ENCODE peak calls at places on chromosomes 13 and 19, in nine cellular contexts. One of them, this sample, is unnamed. For H3K4me1, the result is how much of the 10 kb centered on the place peaks cover.

GRCh38 chr13:48749699-48750473 is 96.2 kb downstream of the CYSLTR2 start:
- DNase-seq in CD8-positive, alpha-beta T cell: peak
- DNase-seq in breast epithelium: no peak
- DNase-seq in colonic mucosa: peak
- DNase-seq in IMR-90: peak
- DNase-seq in heart right ventricle: peak
- DNase-seq in endodermal cell: peak
- DNase-seq in neural progenitor cell: peak
- DNase-seq in MM.1S: no peak
- DNase-seq in this sample: peak

GRCh38 chr13:59658027-59658735 is 505.5 kb downstream of the DIAPH3 start:
- DNase-seq in endodermal cell: no peak
- DNase-seq in MM.1S: no peak
- DNase-seq in neural progenitor cell: peak
- DNase-seq in heart right ventricle: no peak
- DNase-seq in CD8-positive, alpha-beta T cell: no peak
- DNase-seq in IMR-90: no peak
- DNase-seq in breast epithelium: no peak
- DNase-seq in colonic mucosa: no peak
- DNase-seq in this sample: no peak

GRCh38 chr13:20192470-20193141 is at the start of gene GJB2:
- DNase-seq in heart right ventricle: peak
- DNase-seq in CD8-positive, alpha-beta T cell: no peak
- DNase-seq in breast epithelium: no peak
- DNase-seq in neural progenitor cell: peak
- DNase-seq in MM.1S: peak
- DNase-seq in colonic mucosa: peak
- DNase-seq in endodermal cell: peak
- DNase-seq in IMR-90: no peak
- DNase-seq in this sample: peak

GRCh38 chr13:73720216-73720840 is 413.9 kb downstream of the KLF12 start:
- DNase-seq in IMR-90: peak
- DNase-seq in breast epithelium: no peak
- DNase-seq in colonic mucosa: no peak
- DNase-seq in heart right ventricle: no peak
- DNase-seq in CD8-positive, alpha-beta T cell: no peak
- DNase-seq in MM.1S: no peak
- DNase-seq in endodermal cell: no peak
- DNase-seq in neural progenitor cell: no peak
- DNase-seq in this sample: no peak

GRCh38 chr19:46416077-46416709 is 2.8 kb upstream of the CCDC8 start:
- DNase-seq in endodermal cell: peak
- DNase-seq in MM.1S: no peak
- DNase-seq in heart right ventricle: peak
- DNase-seq in colonic mucosa: peak
- DNase-seq in neural progenitor cell: peak
- DNase-seq in CD8-positive, alpha-beta T cell: no peak
- DNase-seq in breast epithelium: peak
- DNase-seq in IMR-90: peak
- DNase-seq in this sample: no peak

GRCh38 chr13:36288794-36289391 is 8.7 kb downstream of the CCDC169 start:
- DNase-seq in endodermal cell: no peak
- DNase-seq in heart right ventricle: no peak
- DNase-seq in colonic mucosa: no peak
- DNase-seq in IMR-90: no peak
- DNase-seq in neural progenitor cell: peak
- DNase-seq in MM.1S: no peak
- DNase-seq in CD8-positive, alpha-beta T cell: no peak
- DNase-seq in breast epithelium: no peak
- DNase-seq in this sample: no peak

GRCh38 chr19:27635401-27635800 is 1577.5 kb downstream of the UQCRFS1 start:
- DNase-seq in endodermal cell: no peak
- DNase-seq in MM.1S: no peak
- DNase-seq in heart right ventricle: no peak
- DNase-seq in CD8-positive, alpha-beta T cell: no peak
- DNase-seq in breast epithelium: no peak
- DNase-seq in neural progenitor cell: no peak
- DNase-seq in IMR-90: no peak
- DNase-seq in colonic mucosa: no peak
- DNase-seq in this sample: no peak

GRCh38 chr13:59747529-59747928 is 416.2 kb downstream of the DIAPH3 start:
- DNase-seq in IMR-90: no peak
- DNase-seq in colonic mucosa: no peak
- DNase-seq in heart right ventricle: no peak
- DNase-seq in endodermal cell: no peak
- DNase-seq in CD8-positive, alpha-beta T cell: no peak
- DNase-seq in breast epithelium: no peak
- DNase-seq in MM.1S: no peak
- DNase-seq in neural progenitor cell: peak
- DNase-seq in this sample: no peak

GRCh38 chr13:112203614-112204013 is 136.7 kb downstream of the SOX1 start:
- DNase-seq in CD8-positive, alpha-beta T cell: no peak
- DNase-seq in neural progenitor cell: no peak
- DNase-seq in MM.1S: no peak
- DNase-seq in breast epithelium: no peak
- DNase-seq in endodermal cell: no peak
- DNase-seq in IMR-90: no peak
- DNase-seq in heart right ventricle: no peak
- DNase-seq in colonic mucosa: no peak
- DNase-seq in this sample: no peak

GRCh38 chr13:47798906-47799305 is 202.2 kb downstream of the SUCLA2 start:
- DNase-seq in CD8-positive, alpha-beta T cell: no peak
- DNase-seq in breast epithelium: no peak
- DNase-seq in IMR-90: peak
- DNase-seq in endodermal cell: no peak
- DNase-seq in heart right ventricle: no peak
- DNase-seq in MM.1S: no peak
- DNase-seq in neural progenitor cell: no peak
- DNase-seq in colonic mucosa: no peak
- DNase-seq in this sample: no peak

GRCh38 chr13:46321494-46322225 is 65.4 kb downstream of the RUBCNL start:
- DNase-seq in CD8-positive, alpha-beta T cell: peak
- DNase-seq in colonic mucosa: peak
- DNase-seq in IMR-90: peak
- DNase-seq in MM.1S: peak
- DNase-seq in endodermal cell: peak
- DNase-seq in neural progenitor cell: peak
- DNase-seq in heart right ventricle: peak
- DNase-seq in breast epithelium: peak
- DNase-seq in this sample: peak

GRCh38 chr19:50906217-50906616 is 5.0 kb downstream of the KLK4 start:
- DNase-seq in IMR-90: no peak
- DNase-seq in neural progenitor cell: peak
- DNase-seq in heart right ventricle: no peak
- DNase-seq in CD8-positive, alpha-beta T cell: peak
- DNase-seq in MM.1S: no peak
- DNase-seq in colonic mucosa: peak
- DNase-seq in endodermal cell: peak
- DNase-seq in breast epithelium: no peak
- DNase-seq in this sample: peak

GRCh38 chr13:97212540-97213146 is 9.5 kb upstream of the MBNL2 start:
- DNase-seq in CD8-positive, alpha-beta T cell: no peak
- DNase-seq in MM.1S: peak
- DNase-seq in colonic mucosa: peak
- DNase-seq in endodermal cell: peak
- DNase-seq in neural progenitor cell: no peak
- DNase-seq in heart right ventricle: no peak
- DNase-seq in IMR-90: peak
- DNase-seq in breast epithelium: no peak
- DNase-seq in this sample: no peak

GRCh38 chr19:31962565-31962996 is 382.8 kb upstream of the ZNF507 start:
- DNase-seq in IMR-90: no peak
- DNase-seq in breast epithelium: no peak
- DNase-seq in colonic mucosa: no peak
- DNase-seq in heart right ventricle: no peak
- DNase-seq in CD8-positive, alpha-beta T cell: no peak
- DNase-seq in MM.1S: no peak
- DNase-seq in neural progenitor cell: no peak
- DNase-seq in endodermal cell: no peak
- DNase-seq in this sample: no peak

GRCh38 chr13:30713133-30713532 is 22.2 kb upstream of the ALOX5AP start:
- DNase-seq in IMR-90: no peak
- DNase-seq in MM.1S: no peak
- DNase-seq in endodermal cell: peak
- DNase-seq in heart right ventricle: no peak
- DNase-seq in neural progenitor cell: no peak
- DNase-seq in colonic mucosa: no peak
- DNase-seq in CD8-positive, alpha-beta T cell: no peak
- DNase-seq in breast epithelium: no peak
- DNase-seq in this sample: no peak

GRCh38 chr13:100363874-100364273 is 224.7 kb downstream of the GGACT start:
- DNase-seq in endodermal cell: no peak
- DNase-seq in breast epithelium: no peak
- DNase-seq in MM.1S: no peak
- DNase-seq in colonic mucosa: no peak
- DNase-seq in IMR-90: peak
- DNase-seq in heart right ventricle: no peak
- DNase-seq in neural progenitor cell: no peak
- DNase-seq in CD8-positive, alpha-beta T cell: no peak
- DNase-seq in this sample: no peak

GRCh38 chr19:18477042-18477760 is 39.3 kb upstream of the ISYNA1 start:
- DNase-seq in breast epithelium: no peak
- DNase-seq in colonic mucosa: no peak
- DNase-seq in endodermal cell: no peak
- DNase-seq in CD8-positive, alpha-beta T cell: no peak
- DNase-seq in IMR-90: no peak
- DNase-seq in neural progenitor cell: no peak
- DNase-seq in MM.1S: no peak
- DNase-seq in heart right ventricle: no peak
- DNase-seq in this sample: no peak

GRCh38 chr13:42083138-42083770 is 34.8 kb downstream of the DGKH start:
- DNase-seq in IMR-90: no peak
- DNase-seq in heart right ventricle: no peak
- DNase-seq in CD8-positive, alpha-beta T cell: no peak
- DNase-seq in MM.1S: no peak
- DNase-seq in endodermal cell: no peak
- DNase-seq in neural progenitor cell: no peak
- DNase-seq in colonic mucosa: no peak
- DNase-seq in breast epithelium: no peak
- DNase-seq in this sample: no peak

GRCh38 chr19:3604227-3604986 is 2.3 kb downstream of the TBXA2R start:
- DNase-seq in colonic mucosa: no peak
- DNase-seq in IMR-90: no peak
- DNase-seq in neural progenitor cell: no peak
- DNase-seq in heart right ventricle: no peak
- DNase-seq in endodermal cell: no peak
- DNase-seq in MM.1S: no peak
- DNase-seq in breast epithelium: no peak
- DNase-seq in CD8-positive, alpha-beta T cell: no peak
- DNase-seq in this sample: no peak
- H3K27ac ChIP-seq in colonic mucosa: no peak
- H3K27ac ChIP-seq in IMR-90: no peak
- H3K27ac ChIP-seq in neural progenitor cell: no peak
- H3K27ac ChIP-seq in heart right ventricle: peak
- H3K27ac ChIP-seq in endodermal cell: no peak
- H3K27ac ChIP-seq in MM.1S: no peak
- H3K27ac ChIP-seq in breast epithelium: no peak
- H3K27ac ChIP-seq in CD8-positive, alpha-beta T cell: peak
- H3K27ac ChIP-seq in this sample: no peak

GRCh38 chr19:41530184-41530534 is 45.8 kb upstream of the CEACAM21 start:
- DNase-seq in breast epithelium: no peak
- DNase-seq in IMR-90: no peak
- DNase-seq in CD8-positive, alpha-beta T cell: no peak
- DNase-seq in endodermal cell: no peak
- DNase-seq in heart right ventricle: no peak
- DNase-seq in colonic mucosa: no peak
- DNase-seq in MM.1S: no peak
- DNase-seq in neural progenitor cell: no peak
- DNase-seq in this sample: no peak
- H3K4me1 ChIP-seq in breast epithelium: under half
- H3K4me1 ChIP-seq in IMR-90: under half
- H3K4me1 ChIP-seq in CD8-positive, alpha-beta T cell: under half
- H3K4me1 ChIP-seq in endodermal cell: under half
- H3K4me1 ChIP-seq in heart right ventricle: under half
- H3K4me1 ChIP-seq in colonic mucosa: under half
- H3K4me1 ChIP-seq in MM.1S: half or more
- H3K4me1 ChIP-seq in neural progenitor cell: under half
- H3K4me1 ChIP-seq in this sample: under half

DNA sequence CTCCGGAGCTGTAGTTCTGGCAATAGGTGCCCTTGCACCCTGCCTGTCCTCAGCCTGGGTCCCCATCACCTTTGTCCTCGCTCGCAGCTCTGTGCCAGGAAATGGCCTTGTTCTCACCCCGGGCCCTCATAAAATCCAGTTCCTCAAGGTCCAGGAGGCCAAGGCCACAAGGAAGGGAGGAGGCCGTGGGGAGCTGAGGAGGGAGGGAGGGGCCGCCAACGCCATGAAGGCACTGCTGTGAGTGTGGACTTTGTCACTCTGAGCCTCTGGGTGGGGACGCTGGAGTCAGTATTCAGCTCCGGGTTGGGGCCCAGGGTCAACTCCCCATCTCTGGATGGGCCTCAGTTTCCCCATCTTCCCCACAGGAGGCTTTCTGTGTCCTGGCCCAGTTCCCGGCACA is 9.2 kb upstream of the GNA11 start:
- DNase-seq in breast epithelium: no peak
- DNase-seq in endodermal cell: no peak
- DNase-seq in colonic mucosa: peak
- DNase-seq in IMR-90: no peak
- DNase-seq in heart right ventricle: no peak
- DNase-seq in neural progenitor cell: no peak
- DNase-seq in MM.1S: no peak
- DNase-seq in CD8-positive, alpha-beta T cell: no peak
- DNase-seq in this sample: no peak
- H3K4me3 ChIP-seq in breast epithelium: no peak
- H3K4me3 ChIP-seq in endodermal cell: no peak
- H3K4me3 ChIP-seq in colonic mucosa: no peak
- H3K4me3 ChIP-seq in IMR-90: no peak
- H3K4me3 ChIP-seq in heart right ventricle: no peak
- H3K4me3 ChIP-seq in neural progenitor cell: no peak
- H3K4me3 ChIP-seq in MM.1S: no peak
- H3K4me3 ChIP-seq in CD8-positive, alpha-beta T cell: no peak
- H3K4me3 ChIP-seq in this sample: no peak

GRCh38 chr13:44969858-44970484 is 19.3 kb downstream of the NUFIP1 start:
- DNase-seq in neural progenitor cell: peak
- DNase-seq in heart right ventricle: no peak
- DNase-seq in IMR-90: peak
- DNase-seq in endodermal cell: no peak
- DNase-seq in breast epithelium: no peak
- DNase-seq in MM.1S: peak
- DNase-seq in CD8-positive, alpha-beta T cell: no peak
- DNase-seq in colonic mucosa: no peak
- DNase-seq in this sample: peak

GRCh38 chr13:44971656-44972595 is 17.3 kb downstream of the NUFIP1 start:
- DNase-seq in heart right ventricle: no peak
- DNase-seq in breast epithelium: no peak
- DNase-seq in neural progenitor cell: no peak
- DNase-seq in MM.1S: no peak
- DNase-seq in CD8-positive, alpha-beta T cell: no peak
- DNase-seq in IMR-90: peak
- DNase-seq in endodermal cell: no peak
- DNase-seq in colonic mucosa: no peak
- DNase-seq in this sample: no peak

GRCh38 chr13:44961997-44962396 is 27.3 kb downstream of the NUFIP1 start:
- DNase-seq in neural progenitor cell: no peak
- DNase-seq in heart right ventricle: no peak
- DNase-seq in IMR-90: no peak
- DNase-seq in breast epithelium: no peak
- DNase-seq in CD8-positive, alpha-beta T cell: no peak
- DNase-seq in MM.1S: no peak
- DNase-seq in colonic mucosa: no peak
- DNase-seq in endodermal cell: no peak
- DNase-seq in this sample: no peak

GRCh38 chr13:44972956-44973581 is 16.2 kb downstream of the NUFIP1 start:
- DNase-seq in neural progenitor cell: peak
- DNase-seq in breast epithelium: no peak
- DNase-seq in endodermal cell: no peak
- DNase-seq in IMR-90: peak
- DNase-seq in colonic mucosa: no peak
- DNase-seq in MM.1S: no peak
- DNase-seq in CD8-positive, alpha-beta T cell: no peak
- DNase-seq in heart right ventricle: no peak
- DNase-seq in this sample: no peak

GRCh38 chr13:44967656-44968451 is 21.4 kb downstream of the NUFIP1 start:
- DNase-seq in endodermal cell: no peak
- DNase-seq in neural progenitor cell: no peak
- DNase-seq in colonic mucosa: no peak
- DNase-seq in heart right ventricle: no peak
- DNase-seq in IMR-90: peak
- DNase-seq in breast epithelium: no peak
- DNase-seq in CD8-positive, alpha-beta T cell: no peak
- DNase-seq in MM.1S: no peak
- DNase-seq in this sample: no peak
- H3K27ac ChIP-seq in endodermal cell: no peak
- H3K27ac ChIP-seq in neural progenitor cell: no peak
- H3K27ac ChIP-seq in colonic mucosa: no peak
- H3K27ac ChIP-seq in heart right ventricle: no peak
- H3K27ac ChIP-seq in IMR-90: no peak
- H3K27ac ChIP-seq in breast epithelium: no peak
- H3K27ac ChIP-seq in CD8-positive, alpha-beta T cell: no peak
- H3K27ac ChIP-seq in MM.1S: no peak
- H3K27ac ChIP-seq in this sample: no peak